ENCODE peak calls at places on chromosomes 7 and 10, in four cellular contexts. One of them, this sample, is unnamed.
A peak's percentile ranks its signal among the peaks of the same experiment; 100 is the strongest.

GRCh38 chr7:152710134-152710404 is 34.1 kb upstream of the XRCC2 start:
- DNase-seq in neural progenitor cell: no peak
- DNase-seq in GM12865: no peak
- DNase-seq in pancreas: no peak
- DNase-seq in this sample: no peak

GRCh38 chr7:3464900-3465622 is 164.0 kb downstream of the SDK1 start:
- DNase-seq in pancreas: no peak
- DNase-seq in neural progenitor cell: no peak
- DNase-seq in GM12865: no peak
- DNase-seq in this sample: no peak

GRCh38 chr7:27196287-27196739 is 3.6 kb downstream of the HOXA13 start:
- DNase-seq in GM12865: peak; percentile 82
- DNase-seq in neural progenitor cell: peak; percentile 84
- DNase-seq in pancreas: peak; percentile 47
- DNase-seq in this sample: no peak

GRCh38 chr7:135206887-135207738 is 4.2 kb downstream of the WDR91 start:
- DNase-seq in GM12865: peak; percentile 65
- DNase-seq in pancreas: no peak
- DNase-seq in neural progenitor cell: no peak
- DNase-seq in this sample: no peak

GRCh38 chr10:5550621-5551530 is 26.1 kb downstream of the CALML3 start:
- DNase-seq in GM12865: no peak
- DNase-seq in pancreas: no peak
- DNase-seq in neural progenitor cell: no peak
- DNase-seq in this sample: no peak

GRCh38 chr10:101289541-101289940 is 60.3 kb upstream of the LBX1 start:
- DNase-seq in GM12865: no peak
- DNase-seq in neural progenitor cell: no peak
- DNase-seq in pancreas: no peak
- DNase-seq in this sample: no peak

GRCh38 chr10:86711957-86712708 is 43.8 kb downstream of the LDB3 start:
- DNase-seq in GM12865: peak; percentile 84
- DNase-seq in pancreas: no peak
- DNase-seq in neural progenitor cell: peak; percentile 67
- DNase-seq in this sample: peak; percentile 59

GRCh38 chr10:61047011-61047410 is 103.0 kb upstream of the RHOBTB1 start:
- DNase-seq in pancreas: no peak
- DNase-seq in neural progenitor cell: no peak
- DNase-seq in GM12865: no peak
- DNase-seq in this sample: no peak

GRCh38 chr7:102985176-102985783 is 72.5 kb downstream of the LRRC17 start:
- DNase-seq in neural progenitor cell: no peak
- DNase-seq in pancreas: no peak
- DNase-seq in GM12865: no peak
- DNase-seq in this sample: no peak

GRCh38 chr10:114009281-114009996 is 34.2 kb upstream of the ADRB1 start:
- DNase-seq in GM12865: no peak
- DNase-seq in pancreas: no peak
- DNase-seq in neural progenitor cell: peak; percentile 30
- DNase-seq in this sample: no peak

GRCh38 chr7:133478591-133479135 is 225.8 kb downstream of the EXOC4 start:
- DNase-seq in pancreas: no peak
- DNase-seq in neural progenitor cell: no peak
- DNase-seq in GM12865: no peak
- DNase-seq in this sample: no peak

GRCh38 chr10:63346015-63346441 is 119.7 kb downstream of the JMJD1C start:
- DNase-seq in pancreas: no peak
- DNase-seq in GM12865: no peak
- DNase-seq in neural progenitor cell: no peak
- DNase-seq in this sample: no peak

GRCh38 chr10:90051053-90051452 is 349.7 kb downstream of the KIF20B start:
- DNase-seq in pancreas: no peak
- DNase-seq in GM12865: peak; percentile 3
- DNase-seq in neural progenitor cell: no peak
- DNase-seq in this sample: no peak

GRCh38 chr10:102743078-102743587 is 615 bp upstream of the WBP1L start:
- DNase-seq in pancreas: no peak
- DNase-seq in neural progenitor cell: peak; percentile 8
- DNase-seq in GM12865: no peak
- DNase-seq in this sample: no peak

GRCh38 chr7:7792089-7792488 is 73.7 kb upstream of the RPA3 start:
- DNase-seq in neural progenitor cell: no peak
- DNase-seq in GM12865: no peak
- DNase-seq in pancreas: no peak
- DNase-seq in this sample: no peak

GRCh38 chr10:104483582-104483981 is 129.9 kb downstream of the CFAP58 start:
- DNase-seq in neural progenitor cell: no peak
- DNase-seq in GM12865: peak; percentile 7
- DNase-seq in pancreas: no peak
- DNase-seq in this sample: no peak

GRCh38 chr7:101861223-101861775 is 43.9 kb downstream of the CUX1 start:
- DNase-seq in neural progenitor cell: no peak
- DNase-seq in pancreas: no peak
- DNase-seq in GM12865: no peak
- DNase-seq in this sample: no peak

GRCh38 chr10:47371629-47372485 is 12.2 kb downstream of the ZNF488 start:
- DNase-seq in neural progenitor cell: no peak
- DNase-seq in pancreas: no peak
- DNase-seq in GM12865: no peak
- DNase-seq in this sample: no peak

GRCh38 chr7:138961159-138961558 is 20.0 kb downstream of the KIAA1549 start:
- DNase-seq in pancreas: peak; percentile 77
- DNase-seq in neural progenitor cell: no peak
- DNase-seq in GM12865: no peak
- DNase-seq in this sample: no peak

GRCh38 chr7:47358944-47359588 is 222.8 kb downstream of the TNS3 start:
- DNase-seq in neural progenitor cell: no peak
- DNase-seq in GM12865: no peak
- DNase-seq in pancreas: no peak
- DNase-seq in this sample: no peak

GRCh38 chr10:125782055-125782454 is 6.4 kb upstream of the MMP21 start:
- DNase-seq in GM12865: no peak
- DNase-seq in pancreas: no peak
- DNase-seq in neural progenitor cell: no peak
- DNase-seq in this sample: no peak

GRCh38 chr7:2151235-2151634 is 81.5 kb downstream of the MAD1L1 start:
- DNase-seq in neural progenitor cell: no peak
- DNase-seq in pancreas: no peak
- DNase-seq in GM12865: no peak
- DNase-seq in this sample: no peak
- TF ChIP-seq CTCF in neural progenitor cell: no peak
- TF ChIP-seq CTCF in pancreas: no peak
- TF ChIP-seq CTCF in GM12865: no peak
- TF ChIP-seq CTCF in this sample: no peak

DNA sequence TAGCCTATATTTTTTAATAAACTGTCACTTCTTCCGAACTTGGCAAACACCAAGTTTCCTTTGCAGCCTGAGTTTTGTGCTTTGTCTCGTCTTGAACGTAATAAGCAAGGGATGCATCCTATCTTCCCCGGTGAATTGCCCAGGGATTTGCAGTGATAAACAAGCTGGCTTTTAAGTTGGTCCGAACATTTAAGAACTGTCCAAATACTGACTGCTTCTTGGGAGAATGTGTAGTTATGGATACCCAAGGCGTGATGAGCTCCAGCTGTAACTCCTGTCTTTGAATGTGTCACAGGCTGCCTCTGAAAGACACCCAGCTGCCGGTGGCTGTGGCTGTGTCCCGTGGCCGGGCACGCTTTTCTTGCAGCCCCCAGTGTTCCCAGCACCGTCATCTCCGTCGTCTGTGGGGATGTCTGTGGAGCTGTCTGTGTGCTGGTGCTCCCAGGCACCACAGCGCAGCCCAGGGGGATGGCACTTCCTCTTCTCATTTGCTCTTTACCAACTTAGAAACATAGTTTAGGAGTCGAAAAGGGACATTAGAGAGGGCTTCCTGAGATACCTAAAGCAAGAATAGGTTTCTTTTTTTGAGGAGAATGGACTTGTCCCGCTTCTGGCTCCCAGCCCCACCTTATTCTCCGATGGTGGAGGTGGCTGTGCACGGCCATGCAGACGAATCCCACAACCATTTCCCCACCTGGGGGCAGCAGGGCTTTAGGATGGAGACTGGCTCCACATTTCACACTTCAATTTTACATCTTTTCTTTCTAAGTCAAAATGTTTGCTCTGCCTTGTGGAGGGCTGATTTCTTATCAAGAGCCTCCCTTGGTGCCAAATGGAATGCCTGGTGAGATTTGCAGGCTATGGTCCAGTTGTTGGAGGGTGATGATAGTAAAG is 118.2 kb downstream of the GLRX3 start:
- DNase-seq in neural progenitor cell: no peak
- DNase-seq in pancreas: no peak
- DNase-seq in GM12865: no peak
- DNase-seq in this sample: no peak
- TF ChIP-seq CTCF in neural progenitor cell: peak; percentile 19
- TF ChIP-seq CTCF in pancreas: no peak
- TF ChIP-seq CTCF in GM12865: no peak
- TF ChIP-seq CTCF in this sample: no peak

DNA sequence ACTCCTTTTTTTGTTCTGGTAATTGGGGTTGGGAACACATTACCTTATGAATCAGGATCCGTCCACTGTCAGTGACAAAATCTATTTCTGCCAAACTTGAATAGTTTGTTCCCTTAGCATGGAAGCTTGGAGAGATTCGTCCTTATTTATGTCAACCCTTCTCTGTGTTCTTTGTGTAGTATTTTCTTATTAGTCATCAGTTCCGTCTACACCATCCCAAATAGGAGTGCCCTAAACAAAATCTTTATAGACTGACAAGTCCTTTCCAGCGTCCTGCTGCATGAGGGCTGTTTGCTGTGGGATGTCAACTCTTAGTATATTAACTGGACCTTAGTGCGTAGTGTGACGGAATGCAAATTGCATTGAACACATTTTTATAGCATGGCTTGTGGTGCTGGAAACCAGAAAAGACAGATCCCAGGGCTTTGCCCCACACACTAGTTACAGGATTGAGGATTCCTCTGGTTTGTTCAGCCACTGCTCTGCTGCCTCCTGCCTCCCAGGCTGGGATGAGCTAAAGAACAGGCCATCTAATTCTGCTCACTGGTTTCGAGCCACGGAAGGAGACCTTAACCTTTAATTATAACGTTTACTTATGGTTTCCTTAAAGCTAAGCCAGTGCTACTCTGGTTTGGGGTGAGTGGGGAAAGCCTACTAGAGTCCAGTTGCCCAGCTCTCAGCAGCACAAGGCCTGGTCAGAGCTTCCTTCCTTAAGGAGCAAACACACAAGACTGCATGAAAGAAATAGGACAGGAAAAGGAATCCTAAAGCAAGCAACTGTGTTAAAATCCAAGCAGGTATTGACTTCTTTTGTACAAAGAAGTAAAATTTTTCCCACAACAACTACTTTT is 194.4 kb downstream of the CCSER2 start:
- DNase-seq in pancreas: no peak
- DNase-seq in GM12865: no peak
- DNase-seq in neural progenitor cell: no peak
- DNase-seq in this sample: no peak
- TF ChIP-seq CTCF in pancreas: no peak
- TF ChIP-seq CTCF in GM12865: no peak
- TF ChIP-seq CTCF in neural progenitor cell: no peak
- TF ChIP-seq CTCF in this sample: no peak

GRCh38 chr10:74738985-74739567 is 87.3 kb upstream of the KAT6B start:
- DNase-seq in GM12865: peak; percentile 97
- DNase-seq in neural progenitor cell: no peak
- DNase-seq in pancreas: no peak
- DNase-seq in this sample: no peak
- TF ChIP-seq CTCF in GM12865: peak; percentile 45
- TF ChIP-seq CTCF in neural progenitor cell: peak; percentile 20
- TF ChIP-seq CTCF in pancreas: no peak
- TF ChIP-seq CTCF in this sample: no peak